ENCODE peak calls at places on chromosome 22, in five cellular contexts. L is GM12865, G is tibial artery, I is choroid plexus epithelial cell, J is stomach. Q is an unnamed sample.

GRCh38 chr22:20611418-20611817 is 104.0 kb downstream of the MED15 start:
- DNase-seq in I (no peak), J (no peak), L (no peak), G (no peak), Q (no peak)

GRCh38 chr22:20503816-20504215 is 3.6 kb upstream of the MED15 start:
- DNase-seq in G (no peak), L (no peak), I (peak; percentile 40), J (no peak), Q (no peak)

GRCh38 chr22:22235564-22235963 is 9.0 kb upstream of the VPREB1 start:
- DNase-seq in G (peak; percentile 31), I (peak; percentile 42), L (peak; percentile 76), J (no peak), Q (no peak)

GRCh38 chr22:39287076-39287743 is 32.2 kb downstream of the RPL3 start:
- DNase-seq in I (no peak), J (no peak), L (peak; percentile 62), G (no peak), Q (no peak)

GRCh38 chr22:37659066-37659896 is 758 bp downstream of the PDXP start:
- DNase-seq in L (peak; percentile 56), I (no peak), G (no peak), J (no peak), Q (no peak)

GRCh38 chr22:38609371-38609770 is 39.4 kb upstream of the DMC1 start:
- DNase-seq in L (no peak), J (no peak), I (no peak), G (no peak), Q (no peak)

GRCh38 chr22:38653741-38654140 is 2.5 kb downstream of the FAM227A start:
- DNase-seq in J (no peak), G (no peak), L (no peak), I (no peak), Q (no peak)

GRCh38 chr22:44440224-44441160 is 57.5 kb downstream of the RTL6 start:
- DNase-seq in J (no peak), I (no peak), L (no peak), G (peak; percentile 45), Q (peak; percentile 35)

GRCh38 chr22:44242946-44243724 is 62.4 kb downstream of the PARVG start:
- DNase-seq in L (no peak), I (no peak), J (peak; percentile 14), G (no peak), Q (no peak)

GRCh38 chr22:50199251-50199721 is 1.5 kb upstream of the SELENOO start:
- DNase-seq in J (no peak), G (no peak), L (no peak), I (no peak), Q (no peak)
- H3K4me3 ChIP-seq in J (no peak overlapping the region), G (peak overlapping the region; percentile 88), L (no peak overlapping the region), I (no peak overlapping the region), Q (no peak overlapping the region)

GRCh38 chr22:26534166-26534855 is 22.0 kb upstream of the TFIP11 start:
- DNase-seq in L (no peak), G (no peak), I (no peak), J (no peak), Q (no peak)

GRCh38 chr22:26534874-26535470 is 22.7 kb upstream of the TFIP11 start:
- DNase-seq in L (peak; percentile 37), I (no peak), J (no peak), G (no peak), Q (no peak)

GRCh38 chr22:26535499-26535898 is 23.2 kb upstream of the TFIP11 start:
- DNase-seq in L (peak; percentile 44), I (no peak), J (no peak), G (no peak), Q (no peak)

GRCh38 chr22:26536056-26536761 is 23.9 kb upstream of the TFIP11 start:
- DNase-seq in G (no peak), I (no peak), L (no peak), J (no peak), Q (no peak)

DNA sequence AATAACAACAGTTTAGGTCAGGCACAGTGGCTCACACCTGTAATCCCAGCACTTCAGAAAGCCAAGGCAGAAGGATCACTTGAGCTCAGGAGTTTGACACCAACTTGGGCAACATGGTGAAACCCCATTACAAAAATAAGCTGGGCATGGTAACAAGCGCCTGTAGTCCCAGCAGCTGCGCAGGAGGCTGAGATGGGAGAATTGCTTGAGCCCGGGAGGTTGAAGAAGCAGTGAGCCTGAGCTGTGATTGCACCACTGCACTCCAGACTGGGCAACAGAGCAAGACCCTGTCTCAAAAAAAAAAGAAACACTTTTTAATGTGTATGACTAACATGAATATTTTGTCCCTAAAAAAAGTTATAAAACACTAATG is 24.5 kb upstream of the TFIP11 start:
- DNase-seq in L (no peak), I (no peak), G (no peak), J (no peak), Q (no peak)
- H3K4me3 ChIP-seq in L (no peak overlapping the region), I (no peak overlapping the region), G (no peak overlapping the region), J (no peak overlapping the region), Q (no peak overlapping the region)

GRCh38 chr22:41912338-41913039 is 2.4 kb downstream of the SHISA8 start:
- DNase-seq in L (no peak), J (no peak), G (no peak), I (no peak), Q (no peak)
- H3K4me3 ChIP-seq in L (no peak overlapping the region), J (no peak overlapping the region), G (no peak overlapping the region), I (no peak overlapping the region), Q (no peak overlapping the region)

GRCh38 chr22:47092896-47093311 is 330.5 kb downstream of the TBC1D22A start:
- DNase-seq in L (no peak), G (peak; percentile 19), J (no peak), I (peak; percentile 85), Q (no peak)
- H3K4me3 ChIP-seq in L (no peak overlapping the region), G (no peak overlapping the region), J (no peak overlapping the region), I (no peak overlapping the region), Q (no peak overlapping the region)

DNA sequence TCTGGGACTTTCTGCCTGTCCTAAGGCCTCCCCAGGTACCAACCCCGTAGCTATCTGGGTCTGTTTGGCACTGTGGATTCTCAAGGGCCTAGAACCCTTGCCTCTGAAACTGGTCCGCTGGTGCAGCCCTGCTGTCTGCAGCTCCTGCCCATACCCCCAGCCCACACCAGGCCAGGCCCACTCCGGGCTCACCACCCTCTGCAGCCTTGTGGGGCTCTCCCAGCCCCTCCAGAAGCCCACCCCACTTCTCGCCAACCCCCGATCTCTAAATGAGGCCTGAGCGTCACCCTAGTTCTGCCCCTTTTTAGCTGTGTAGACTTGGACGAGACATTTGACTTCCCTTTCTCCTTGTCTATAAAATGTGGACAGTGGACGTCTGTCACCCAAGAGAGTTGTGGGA is 4.7 kb downstream of the KLHDC7B start:
- DNase-seq in J (no peak), I (no peak), L (no peak), G (no peak), Q (no peak)
- H3K4me3 ChIP-seq in J (no peak overlapping the region), I (no peak overlapping the region), L (no peak overlapping the region), G (no peak overlapping the region), Q (no peak overlapping the region)

GRCh38 chr22:29012923-29013322 is 48.7 kb downstream of the C22orf31 start:
- DNase-seq in L (no peak), I (no peak), J (no peak), G (no peak), Q (no peak)

GRCh38 chr22:29011200-29011867 is 50.3 kb downstream of the C22orf31 start:
- DNase-seq in J (peak; percentile 65), G (no peak), I (no peak), L (no peak), Q (no peak)

GRCh38 chr22:29014301-29014700 is 47.3 kb downstream of the C22orf31 start:
- DNase-seq in I (no peak), G (no peak), J (no peak), L (no peak), Q (no peak)

GRCh38 chr22:29009148-29009547 is 52.5 kb downstream of the C22orf31 start:
- DNase-seq in G (no peak), J (no peak), L (no peak), I (no peak), Q (no peak)

DNA sequence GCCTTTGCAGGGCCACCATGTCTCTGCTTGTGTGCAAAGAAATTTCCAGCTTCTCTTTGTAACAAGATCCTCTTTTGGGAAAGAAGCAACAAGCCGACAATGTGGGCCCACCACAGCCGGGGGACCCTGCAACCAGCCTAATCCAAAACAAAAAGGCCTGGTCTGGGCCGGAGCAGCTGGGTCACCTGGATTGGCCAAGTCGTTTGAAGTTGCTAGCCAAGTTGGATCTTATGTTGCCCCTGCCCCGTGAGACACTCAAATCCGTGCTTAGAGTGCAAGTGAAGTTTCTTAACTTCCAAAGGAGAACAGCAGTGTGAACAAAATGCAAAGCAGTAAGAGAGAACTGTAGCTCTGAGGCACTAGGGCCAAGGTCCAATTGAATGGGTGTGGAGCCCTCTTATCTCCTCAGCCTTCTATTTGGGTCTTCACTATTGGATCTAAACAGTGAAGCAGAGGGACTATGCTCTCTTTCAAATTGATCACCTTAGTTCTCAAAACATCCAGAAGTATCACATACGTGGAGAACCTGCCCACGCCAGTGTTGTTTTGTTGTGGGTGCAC is 49.7 kb downstream of the C22orf31 start:
- DNase-seq in G (no peak), J (no peak), L (no peak), I (no peak), Q (no peak)
- H3K4me3 ChIP-seq in G (no peak overlapping the region), J (no peak overlapping the region), L (no peak overlapping the region), I (no peak overlapping the region), Q (no peak overlapping the region)

GRCh38 chr22:31750365-31751284 is 693 bp upstream of the PRR14L start:
- DNase-seq in I (no peak), J (no peak), G (no peak), L (no peak), Q (no peak)

GRCh38 chr22:31749636-31750364 is at the start of gene PRR14L:
- DNase-seq in L (peak; percentile 99), J (peak; percentile 99), G (peak; percentile 99), I (peak; percentile 94), Q (peak; percentile 100)

GRCh38 chr22:31753634-31754471 is at the start of gene DEPDC5:
- DNase-seq in J (peak; percentile 98), L (peak; percentile 98), G (peak; percentile 98), I (peak; percentile 94), Q (peak; percentile 99)

GRCh38 chr22:31753005-31753633 is 700 bp upstream of the DEPDC5 start:
- DNase-seq in G (peak; percentile 72), I (peak; percentile 15), L (peak; percentile 58), J (peak; percentile 31), Q (peak; percentile 78)

GRCh38 chr22:31752096-31752847 is 1.5 kb upstream of the DEPDC5 start:
- DNase-seq in J (no peak), G (no peak), I (no peak), L (no peak), Q (peak; percentile 28)
- H3K4me3 ChIP-seq in J (no peak overlapping the region), G (peak overlapping the region; percentile 83), I (no peak overlapping the region), L (no peak overlapping the region), Q (peak overlapping the region; percentile 94)

GRCh38 chr22:19290400-19291217 is 910 bp downstream of the CLTCL1 start:
- DNase-seq in I (no peak), J (no peak), G (no peak), L (no peak), Q (peak; percentile 75)
- H3K4me3 ChIP-seq in I (peak overlapping the region; percentile 79), J (peak overlapping the region; percentile 80), G (peak overlapping the region; percentile 61), L (peak overlapping the region; percentile 40), Q (peak overlapping the region; percentile 59)

GRCh38 chr22:27992294-27993165 is 73.5 kb upstream of the PITPNB start:
- DNase-seq in G (peak; percentile 59), J (peak; percentile 19), L (no peak), I (no peak), Q (peak; percentile 51)
- H3K4me3 ChIP-seq in G (no peak overlapping the region), J (no peak overlapping the region), L (no peak overlapping the region), I (no peak overlapping the region), Q (no peak overlapping the region)